ENCODE peak calls at places on chromosomes 4 and X, in eight cellular contexts. F is Caki2; P is WTC11; W is tibial nerve; Z is T-helper 2 cell treated with Interferon-gamma antibody and Interleukin-4, amounts not matched to agents 5 μg/mL and 100 μg/mL, for 36 hours; R is astrocyte; M is GM04504; E is iris pigment epithelial cell. U is an unnamed sample.

GRCh38 chr4:2365054-2365912 is 53.2 kb downstream of the ZFYVE28 start:
- DNase-seq in F (no peak), P (no peak), W (no peak), Z (no peak), R (no peak), M (no peak), E (no peak), U (no peak)

GRCh38 chrX:14359316-14359715 is 170.0 kb upstream of the GLRA2 start:
- DNase-seq in F (peak; percentile 7), P (no peak), W (no peak), Z (no peak), R (no peak), M (no peak), E (no peak), U (no peak)

GRCh38 chrX:19176901-19177630 is 54.8 kb upstream of the ADGRG2 start:
- DNase-seq in F (no peak), P (no peak), W (no peak), Z (no peak), R (no peak), M (no peak), E (no peak), U (no peak)

GRCh38 chr4:93814722-93815121 is 13.8 kb upstream of the ATOH1 start:
- DNase-seq in F (no peak), P (no peak), W (no peak), Z (no peak), R (no peak), M (no peak), E (no peak), U (no peak)

GRCh38 chrX:108590496-108590895 is 145.9 kb downstream of the IRS4 start:
- DNase-seq in F (no peak), P (no peak), W (no peak), Z (no peak), R (peak; percentile 55), M (no peak), E (peak; percentile 44), U (no peak)

GRCh38 chrX:10769165-10769564 is 148.8 kb upstream of the MID1 start:
- DNase-seq in F (peak; percentile 42), P (no peak), W (no peak), Z (no peak), R (peak; percentile 23), M (peak; percentile 16), E (peak; percentile 44), U (peak; percentile 50)

GRCh38 chrX:63754141-63754859 is 30.7 kb downstream of the ARHGEF9 start:
- DNase-seq in F (peak; percentile 16), P (no peak), W (no peak), Z (peak; percentile 4), R (peak; percentile 18), M (no peak), E (peak; percentile 26), U (peak; percentile 41)

GRCh38 chr4:183503497-183504063 is 1.3 kb upstream of the ING2 start:
- DNase-seq in F (no peak), P (no peak), W (no peak), Z (no peak), R (no peak), M (no peak), E (no peak), U (no peak)

GRCh38 chrX:87370865-87371264 is 146.7 kb upstream of the KLHL4 start:
- DNase-seq in F (no peak), P (no peak), W (no peak), Z (no peak), R (no peak), M (no peak), E (no peak), U (no peak)

GRCh38 chr4:94357624-94358023 is 15.0 kb upstream of the HPGDS start:
- DNase-seq in F (no peak), P (no peak), W (no peak), Z (no peak), R (no peak), M (no peak), E (peak; percentile 49), U (no peak)

GRCh38 chr4:48483006-48483776 is at the start of gene SLC10A4:
- DNase-seq in F (no peak), P (peak; percentile 61), W (no peak), Z (no peak), R (no peak), M (no peak), E (no peak), U (peak; percentile 63)

GRCh38 chrX:21770631-21771321 is 12.9 kb upstream of the SMPX start:
- DNase-seq in F (peak; percentile 93), P (peak; percentile 33), W (no peak), Z (no peak), R (peak; percentile 3), M (no peak), E (peak; percentile 10), U (peak; percentile 94)

GRCh38 chr4:176875441-176875930 is 82.8 kb upstream of the VEGFC start:
- DNase-seq in F (no peak), P (no peak), W (no peak), Z (no peak), R (no peak), M (peak; percentile 59), E (no peak), U (no peak)

GRCh38 chr4:159141193-159141592 is 38.3 kb downstream of the RAPGEF2 start:
- DNase-seq in F (no peak), P (no peak), W (no peak), Z (no peak), R (peak; percentile 63), M (no peak), E (peak; percentile 35), U (no peak)

U was measured in ELF-1.